ENCODE peak calls at places on chromosomes 12 and 14, in six cellular contexts. H is substantia nigra; O is pons; Y is T-helper 1 cell; Q is stimulated activated CD4-positive, alpha-beta T cell treated with anti-CD3 and anti-CD28 coated beads, Interleukin-12 subunit alpha, Interleukin-12 subunit beta, amount 100 ng/mL, for 4 hours; C is T47D. V is an unnamed sample.

GRCh38 chr14:95200404-95200803 is 43.1 kb upstream of the DICER1 start:
- DNase-seq in H (no peak), O (no peak), Y (no peak), Q (no peak), C (no peak), V (no peak)

GRCh38 chr12:31234053-31234835 is 91.7 kb downstream of the SINHCAF start:
- DNase-seq in H (no peak), O (no peak), Y (no peak), Q (no peak), C (no peak), V (no peak)

GRCh38 chr12:21429994-21430393 is 7.5 kb upstream of the PYROXD1 start:
- DNase-seq in H (no peak), O (no peak), Y (no peak), Q (no peak), C (no peak), V (no peak)

GRCh38 chr14:91649930-91650329 is 82.0 kb downstream of the CATSPERB start:
- DNase-seq in H (no peak), O (peak), Y (peak), Q (no peak), C (no peak), V (peak)

GRCh38 chr12:57459055-57459749 is 383 bp upstream of the GLI1 start:
- DNase-seq in H (peak), O (peak), Y (peak), Q (peak), C (peak), V (peak)

GRCh38 chr12:56896082-56896481 is 38.1 kb downstream of the SDR9C7 start:
- DNase-seq in H (no peak), O (no peak), Y (no peak), Q (no peak), C (no peak), V (no peak)

GRCh38 chr12:50043854-50044253 is 13.5 kb upstream of the ASIC1 start:
- DNase-seq in H (no peak), O (no peak), Y (no peak), Q (no peak), C (no peak), V (no peak)

GRCh38 chr12:92859650-92860386 is 69.3 kb downstream of the EEA1 start:
- DNase-seq in H (no peak), O (no peak), Y (no peak), Q (no peak), C (no peak), V (no peak)

GRCh38 chr12:109777544-109777943 is 55.7 kb downstream of the TRPV4 start:
- DNase-seq in H (no peak), O (no peak), Y (peak), Q (no peak), C (no peak), V (no peak)

GRCh38 chr14:69237584-69237983 is 22.4 kb upstream of the GALNT16 start:
- DNase-seq in H (no peak), O (no peak), Y (no peak), Q (no peak), C (no peak), V (no peak)

GRCh38 chr12:10503460-10503859 is 2.2 kb upstream of the EIF2S3B start:
- DNase-seq in H (no peak), O (peak), Y (no peak), Q (no peak), C (no peak), V (peak)

GRCh38 chr12:6264402-6265037 is 46.0 kb upstream of the PLEKHG6 start:
- DNase-seq in H (no peak), O (no peak), Y (no peak), Q (no peak), C (no peak), V (no peak)

GRCh38 chr14:90999299-90999698 is 61.1 kb downstream of the RPS6KA5 start:
- DNase-seq in H (no peak), O (peak), Y (no peak), Q (no peak), C (no peak), V (peak)

GRCh38 chr12:6193853-6194815 is 6.1 kb upstream of the CD9 start:
- DNase-seq in H (no peak), O (no peak), Y (no peak), Q (no peak), C (no peak), V (no peak)

GRCh38 chr12:94620611-94621010 is 29.7 kb downstream of the TMCC3 start:
- DNase-seq in H (no peak), O (no peak), Y (no peak), Q (no peak), C (no peak), V (no peak)

GRCh38 chr12:125136702-125137101 is 71.5 kb downstream of the AACS start:
- DNase-seq in H (no peak), O (no peak), Y (no peak), Q (no peak), C (no peak), V (peak)

GRCh38 chr12:117069926-117070900 is 29.0 kb downstream of the TESC start:
- DNase-seq in H (no peak), O (no peak), Y (no peak), Q (no peak), C (no peak), V (peak)

GRCh38 chr14:56694609-56695008 is 115.0 kb downstream of the TMEM260 start:
- DNase-seq in H (no peak), O (no peak), Y (no peak), Q (no peak), C (no peak), V (no peak)

GRCh38 chr12:45050751-45051489 is at the start of gene DBX2:
- DNase-seq in H (no peak), O (peak), Y (no peak), Q (no peak), C (no peak), V (peak)

GRCh38 chr12:462936-463705 is 3.4 kb downstream of the B4GALNT3 start:
- DNase-seq in H (no peak), O (no peak), Y (no peak), Q (no peak), C (no peak), V (no peak)

GRCh38 chr14:48193893-48194292 is 518.5 kb upstream of the MDGA2 start:
- DNase-seq in H (no peak), O (no peak), Y (no peak), Q (no peak), C (no peak), V (no peak)

GRCh38 chr14:97976861-97977260 is 1179.7 kb downstream of the VRK1 start:
- DNase-seq in H (no peak), O (no peak), Y (no peak), Q (no peak), C (no peak), V (no peak)

GRCh38 chr12:92136883-92137582 is 8.6 kb downstream of the BTG1 start:
- DNase-seq in H (no peak), O (peak), Y (no peak), Q (no peak), C (no peak), V (no peak)